ENCODE peak calls at places on chromosomes 6 and 20, in six cellular contexts. One of them, this sample, is unnamed.

GRCh38 chr6:115323001-115323400 is 737.7 kb downstream of the FRK start:
- DNase-seq in GM12878: no peak
- DNase-seq in A549: no peak
- DNase-seq in endothelial cell of umbilical vein: no peak
- DNase-seq in HepG2: no peak
- DNase-seq in K562: no peak
- DNase-seq in this sample: no peak

GRCh38 chr6:51892750-51893149 is 194.7 kb downstream of the PKHD1 start:
- DNase-seq in GM12878: no peak
- DNase-seq in A549: no peak
- DNase-seq in endothelial cell of umbilical vein: no peak
- DNase-seq in HepG2: no peak
- DNase-seq in K562: no peak
- DNase-seq in this sample: no peak

GRCh38 chr20:34864216-34864615 is 8.4 kb downstream of the GGT7 start:
- DNase-seq in GM12878: no peak
- DNase-seq in A549: no peak
- DNase-seq in endothelial cell of umbilical vein: no peak
- DNase-seq in HepG2: no peak
- DNase-seq in K562: no peak
- DNase-seq in this sample: no peak

GRCh38 chr20:11204926-11205768 is 531.3 kb upstream of the JAG1 start:
- DNase-seq in GM12878: peak
- DNase-seq in A549: peak
- DNase-seq in endothelial cell of umbilical vein: peak
- DNase-seq in HepG2: peak
- DNase-seq in K562: no peak
- DNase-seq in this sample: peak

GRCh38 chr6:166289181-166290061 is 18.8 kb downstream of the PRR18 start:
- DNase-seq in GM12878: no peak
- DNase-seq in A549: no peak
- DNase-seq in endothelial cell of umbilical vein: no peak
- DNase-seq in HepG2: no peak
- DNase-seq in K562: no peak
- DNase-seq in this sample: no peak

GRCh38 chr20:4375881-4376280 is 345.8 kb upstream of the PRND start:
- DNase-seq in GM12878: no peak
- DNase-seq in A549: no peak
- DNase-seq in endothelial cell of umbilical vein: no peak
- DNase-seq in HepG2: no peak
- DNase-seq in K562: no peak
- DNase-seq in this sample: no peak

GRCh38 chr6:159483259-159483658 is 209.8 kb downstream of the SOD2 start:
- DNase-seq in GM12878: no peak
- DNase-seq in A549: no peak
- DNase-seq in endothelial cell of umbilical vein: no peak
- DNase-seq in HepG2: no peak
- DNase-seq in K562: no peak
- DNase-seq in this sample: no peak

GRCh38 chr20:58818585-58819285 is 32.0 kb downstream of the GNAS-AS1 start:
- DNase-seq in GM12878: peak
- DNase-seq in A549: no peak
- DNase-seq in endothelial cell of umbilical vein: no peak
- DNase-seq in HepG2: no peak
- DNase-seq in K562: no peak
- DNase-seq in this sample: peak

GRCh38 chr20:18001131-18001921 is 32.5 kb downstream of the MGME1 start:
- DNase-seq in GM12878: no peak
- DNase-seq in A549: peak
- DNase-seq in endothelial cell of umbilical vein: no peak
- DNase-seq in HepG2: peak
- DNase-seq in K562: no peak
- DNase-seq in this sample: no peak

GRCh38 chr20:57392130-57392445 is 892 bp downstream of the RBM38 start:
- DNase-seq in GM12878: no peak
- DNase-seq in A549: no peak
- DNase-seq in endothelial cell of umbilical vein: no peak
- DNase-seq in HepG2: no peak
- DNase-seq in K562: no peak
- DNase-seq in this sample: peak

GRCh38 chr6:92810913-92811312 is 608.4 kb downstream of the EPHA7 start:
- DNase-seq in GM12878: peak
- DNase-seq in A549: peak
- DNase-seq in endothelial cell of umbilical vein: peak
- DNase-seq in HepG2: peak
- DNase-seq in K562: peak
- DNase-seq in this sample: peak

GRCh38 chr20:38623061-38623460 is 21.5 kb downstream of the ARHGAP40 start:
- DNase-seq in GM12878: no peak
- DNase-seq in A549: no peak
- DNase-seq in endothelial cell of umbilical vein: no peak
- DNase-seq in HepG2: no peak
- DNase-seq in K562: no peak
- DNase-seq in this sample: no peak

GRCh38 chr6:84166395-84166794 is 61.0 kb downstream of the CEP162 start:
- DNase-seq in GM12878: no peak
- DNase-seq in A549: no peak
- DNase-seq in endothelial cell of umbilical vein: no peak
- DNase-seq in HepG2: no peak
- DNase-seq in K562: no peak
- DNase-seq in this sample: no peak
- TF ChIP-seq MYC in GM12878: no peak
- TF ChIP-seq MYC in A549: no peak
- TF ChIP-seq MYC in endothelial cell of umbilical vein: no peak
- TF ChIP-seq MYC in HepG2: no peak
- TF ChIP-seq MYC in K562: no peak
- TF ChIP-seq MYC in this sample: no peak

DNA sequence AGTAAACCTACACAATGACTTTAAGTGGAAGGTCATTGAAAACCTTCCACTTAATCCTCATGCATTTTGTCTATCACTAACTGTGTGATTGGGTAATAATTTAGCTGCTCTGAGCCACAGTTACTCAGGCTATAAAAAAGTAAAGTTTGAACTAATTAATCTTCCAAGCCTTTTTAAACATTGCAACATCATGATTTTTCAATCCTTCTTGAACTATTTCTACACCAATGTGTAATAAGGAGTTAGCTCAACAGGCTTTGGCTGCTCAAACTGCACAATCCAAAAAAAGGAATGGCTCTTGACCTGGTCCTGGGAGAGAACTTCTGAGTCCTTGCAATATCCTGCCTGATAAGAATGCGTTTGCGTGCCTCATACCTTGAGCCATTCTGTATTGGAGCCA is 34.8 kb upstream of the FILIP1 start:
- DNase-seq in GM12878: no peak
- DNase-seq in A549: no peak
- DNase-seq in endothelial cell of umbilical vein: no peak
- DNase-seq in HepG2: no peak
- DNase-seq in K562: no peak
- DNase-seq in this sample: no peak
- TF ChIP-seq MYC in GM12878: no peak
- TF ChIP-seq MYC in A549: no peak
- TF ChIP-seq MYC in endothelial cell of umbilical vein: no peak
- TF ChIP-seq MYC in HepG2: no peak
- TF ChIP-seq MYC in K562: no peak
- TF ChIP-seq MYC in this sample: no peak

DNA sequence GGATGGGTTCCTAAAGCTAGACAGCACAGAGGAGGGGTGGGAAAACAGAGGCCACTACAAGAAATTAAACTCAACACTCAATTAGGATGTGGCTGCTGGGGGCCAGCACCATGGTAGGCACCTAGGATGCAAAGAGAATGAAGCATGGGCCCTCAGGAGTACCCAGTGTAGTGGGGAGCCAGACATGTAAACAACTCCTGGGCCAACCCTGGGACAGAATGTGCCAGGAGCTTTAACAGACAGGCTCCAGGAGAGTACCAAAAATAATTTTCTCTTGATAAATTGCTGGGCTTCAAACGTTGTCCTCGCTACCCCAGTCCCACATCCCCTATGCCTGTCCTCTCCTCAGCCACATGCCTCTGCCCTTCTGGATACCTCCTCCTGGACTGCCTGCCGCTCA is 1.7 kb downstream of the TMEM151B start:
- DNase-seq in GM12878: no peak
- DNase-seq in A549: no peak
- DNase-seq in endothelial cell of umbilical vein: no peak
- DNase-seq in HepG2: no peak
- DNase-seq in K562: no peak
- DNase-seq in this sample: no peak
- TF ChIP-seq MYC in GM12878: no peak
- TF ChIP-seq MYC in A549: no peak
- TF ChIP-seq MYC in endothelial cell of umbilical vein: no peak
- TF ChIP-seq MYC in HepG2: no peak
- TF ChIP-seq MYC in K562: no peak
- TF ChIP-seq MYC in this sample: no peak

GRCh38 chr6:30685157-30685976 is 1.1 kb downstream of the PPP1R18 start:
- DNase-seq in GM12878: no peak
- DNase-seq in A549: no peak
- DNase-seq in endothelial cell of umbilical vein: peak
- DNase-seq in HepG2: no peak
- DNase-seq in K562: peak
- DNase-seq in this sample: peak
- TF ChIP-seq MYC in GM12878: no peak
- TF ChIP-seq MYC in A549: no peak
- TF ChIP-seq MYC in endothelial cell of umbilical vein: no peak
- TF ChIP-seq MYC in HepG2: no peak
- TF ChIP-seq MYC in K562: no peak
- TF ChIP-seq MYC in this sample: no peak

GRCh38 chr6:352896-353470 is 38.6 kb upstream of the IRF4 start:
- DNase-seq in GM12878: no peak
- DNase-seq in A549: no peak
- DNase-seq in endothelial cell of umbilical vein: no peak
- DNase-seq in HepG2: no peak
- DNase-seq in K562: no peak
- DNase-seq in this sample: peak
- TF ChIP-seq MYC in GM12878: no peak
- TF ChIP-seq MYC in A549: no peak
- TF ChIP-seq MYC in endothelial cell of umbilical vein: no peak
- TF ChIP-seq MYC in HepG2: no peak
- TF ChIP-seq MYC in K562: no peak
- TF ChIP-seq MYC in this sample: no peak